ENCODE peak calls at places on chromosomes 3 and 15, in five cellular contexts. X, N, K, E and R are unnamed samples.

GRCh38 chr3:122374034-122374433 is 9.0 kb downstream of the MIX23 start:
- DNase-seq in K (no peak), N (no peak), X (no peak), E (no peak), R (no peak)

GRCh38 chr3:70359711-70360110 is 47.3 kb upstream of the MDFIC2 start:
- DNase-seq in X (no peak), K (no peak), N (no peak), E (no peak), R (no peak)

GRCh38 chr3:12175844-12176453 is 17.2 kb upstream of the TIMP4 start:
- DNase-seq in X (peak), K (peak), E (no peak), N (peak), R (no peak)

GRCh38 chr15:78212008-78212407 is 22.4 kb downstream of the ACSBG1 start:
- DNase-seq in X (peak), K (no peak), N (no peak), E (peak), R (peak)

GRCh38 chr15:59005579-59005978 is 18.1 kb downstream of the RNF111 start:
- DNase-seq in N (no peak), E (no peak), K (no peak), X (no peak), R (no peak)

GRCh38 chr3:112982710-112983109 is 7.8 kb upstream of the CD200R1 start:
- DNase-seq in N (no peak), X (no peak), E (no peak), K (no peak), R (no peak)

GRCh38 chr15:99906356-99906755 is 173.1 kb upstream of the LYSMD4 start:
- DNase-seq in K (no peak), E (no peak), N (no peak), X (no peak), R (no peak)

GRCh38 chr15:59199775-59200465 is 6.7 kb upstream of the LDHAL6B start:
- DNase-seq in E (no peak), N (peak), K (no peak), X (no peak), R (no peak)

GRCh38 chr15:57135800-57136199 is 217.4 kb downstream of the TCF12 start:
- DNase-seq in E (no peak), X (no peak), K (no peak), N (no peak), R (no peak)

GRCh38 chr3:126022741-126023359 is 53.9 kb downstream of the ROPN1B start:
- DNase-seq in N (no peak), E (no peak), K (no peak), X (no peak), R (no peak)

GRCh38 chr15:65377976-65378366 is at the start of gene IGDCC3:
- DNase-seq in E (no peak), N (no peak), K (no peak), X (peak), R (peak)

GRCh38 chr3:62888180-62888579 is 13.0 kb upstream of the CADPS start:
- DNase-seq in K (no peak), N (no peak), X (no peak), E (no peak), R (no peak)

GRCh38 chr3:150603888-150604319 is 783 bp downstream of the SELENOT start:
- DNase-seq in K (no peak), X (no peak), E (no peak), N (no peak), R (no peak)

GRCh38 chr3:66393486-66394260 is 107.1 kb downstream of the LRIG1 start:
- DNase-seq in X (no peak), K (no peak), E (peak), N (no peak), R (no peak)

GRCh38 chr15:70348581-70349344 is 251.0 kb upstream of the TLE3 start:
- DNase-seq in X (peak), E (peak), N (peak), K (no peak), R (no peak)

GRCh38 chr3:61141184-61141583 is 110.1 kb downstream of the FHIT start:
- DNase-seq in N (no peak), K (no peak), E (no peak), X (no peak), R (no peak)

GRCh38 chr15:33547876-33548275 is 237.1 kb downstream of the RYR3 start:
- DNase-seq in E (no peak), X (peak), N (peak), K (no peak), R (peak)

GRCh38 chr3:83092521-83093221 is 1331.2 kb upstream of the GBE1 start:
- DNase-seq in N (no peak), K (peak), E (no peak), X (no peak), R (no peak)

GRCh38 chr3:181637056-181637798 is 74.5 kb upstream of the SOX2 start:
- DNase-seq in E (no peak), N (no peak), X (no peak), K (no peak), R (no peak)

GRCh38 chr3:122271246-122271898 is 53.7 kb upstream of the CSTA start:
- DNase-seq in X (no peak), N (no peak), E (no peak), K (no peak), R (no peak)

GRCh38 chr3:57803647-57804081 is 47.6 kb downstream of the SLMAP start:
- DNase-seq in X (no peak), E (no peak), K (peak), N (peak), R (no peak)

GRCh38 chr3:136070953-136071949 is 105.7 kb downstream of the PPP2R3A start:
- DNase-seq in E (no peak), N (no peak), K (no peak), X (no peak), R (no peak)

GRCh38 chr3:185552358-185552877 is at the start of gene LIPH:
- DNase-seq in E (no peak), N (peak), X (no peak), K (no peak), R (no peak)

GRCh38 chr15:64773606-64774555 is 1.5 kb downstream of the RBPMS2 start:
- DNase-seq in E (no peak), K (no peak), N (no peak), X (peak), R (no peak)

GRCh38 chr3:62882676-62883228 is 7.5 kb upstream of the CADPS start:
- DNase-seq in K (no peak), N (no peak), X (no peak), E (no peak), R (no peak)

GRCh38 chr3:141575879-141576743 is 89.3 kb downstream of the RASA2 start:
- DNase-seq in N (no peak), K (no peak), E (no peak), X (no peak), R (no peak)

GRCh38 chr3:90062631-90063200 is 955.3 kb downstream of the EPHA3 start:
- DNase-seq in K (no peak), X (no peak), E (no peak), N (no peak), R (no peak)

GRCh38 chr3:187770224-187770623 is 25.0 kb upstream of the BCL6 start:
- DNase-seq in X (no peak), N (no peak), E (no peak), K (no peak), R (no peak)

GRCh38 chr15:31062310-31062964 is 39.1 kb downstream of the TRPM1 start:
- DNase-seq in K (no peak), E (no peak), X (no peak), N (no peak), R (no peak)

GRCh38 chr3:177343122-177343521 is 145.8 kb upstream of the TBL1XR1 start:
- DNase-seq in N (no peak), E (no peak), X (peak), K (no peak), R (no peak)

DNA sequence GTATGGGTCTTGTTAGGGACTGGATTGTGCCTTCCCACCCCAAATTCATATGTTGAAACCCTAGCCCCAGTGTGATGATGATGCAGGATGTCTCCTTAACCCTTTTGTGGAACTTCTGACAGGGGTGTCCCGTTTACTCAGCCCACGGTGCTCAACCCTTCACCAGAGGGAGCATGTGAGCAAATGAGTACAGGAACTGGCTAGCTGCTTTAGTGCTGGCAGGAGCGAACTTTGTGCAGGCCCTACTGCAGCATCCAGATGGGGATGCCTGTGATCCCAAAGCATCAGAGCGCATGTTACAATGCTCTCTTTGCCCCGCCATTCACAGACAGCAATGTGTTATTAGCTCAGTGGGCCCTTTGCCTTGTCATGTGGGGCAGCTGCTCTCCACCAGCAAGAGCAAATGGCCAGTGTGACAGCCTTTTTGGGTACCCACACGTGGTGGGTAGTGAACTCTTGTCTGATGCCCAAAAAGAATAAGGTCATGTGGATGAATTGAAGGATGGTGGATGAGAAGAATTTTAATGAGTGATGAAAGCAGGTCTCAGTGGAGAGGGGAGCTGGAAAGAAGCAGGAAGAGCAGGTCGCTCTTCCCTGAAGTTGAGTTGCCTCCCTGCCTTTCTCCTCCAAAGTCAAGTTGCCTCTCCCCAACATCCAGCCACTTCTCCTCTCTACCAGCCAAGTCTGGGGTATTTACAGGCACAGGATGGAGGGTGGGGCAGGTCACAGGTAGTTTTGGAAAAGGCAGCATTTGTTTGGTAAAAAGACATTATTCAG is 63.3 kb upstream of the STRIT1 start:
- DNase-seq in E (no peak), X (no peak), K (no peak), N (peak), R (no peak)
- TF ChIP-seq CTCF in E (no peak), X (no peak), K (no peak), N (no peak), R (peak)

DNA sequence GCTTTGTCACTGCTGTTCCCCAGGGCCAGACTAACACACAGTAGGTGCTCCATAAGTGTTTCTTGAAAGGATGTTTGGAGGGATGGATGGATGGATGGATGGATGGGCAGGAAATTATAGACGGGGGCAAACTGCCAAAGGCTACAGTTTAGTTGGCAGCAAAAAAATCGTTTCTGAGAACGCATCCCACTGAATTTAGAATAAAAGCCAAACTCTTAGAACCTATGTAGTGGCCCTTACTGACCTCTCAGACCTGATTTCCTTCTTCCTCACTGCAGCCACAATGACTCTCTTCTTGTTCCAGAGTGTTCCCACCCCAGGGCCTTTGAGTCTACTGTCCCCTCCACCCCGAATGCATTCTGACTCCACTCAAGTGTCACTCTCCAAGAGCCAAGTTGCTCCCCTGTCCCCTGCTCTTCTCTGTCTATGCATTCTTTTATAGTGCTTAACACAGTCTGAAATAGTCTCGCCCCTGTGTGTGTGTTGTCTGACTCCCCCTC is 5.2 kb upstream of the GATA2 start:
- DNase-seq in K (no peak), N (no peak), X (no peak), E (peak), R (no peak)
- TF ChIP-seq CTCF in K (no peak), N (no peak), X (peak), E (no peak), R (no peak)

DNA sequence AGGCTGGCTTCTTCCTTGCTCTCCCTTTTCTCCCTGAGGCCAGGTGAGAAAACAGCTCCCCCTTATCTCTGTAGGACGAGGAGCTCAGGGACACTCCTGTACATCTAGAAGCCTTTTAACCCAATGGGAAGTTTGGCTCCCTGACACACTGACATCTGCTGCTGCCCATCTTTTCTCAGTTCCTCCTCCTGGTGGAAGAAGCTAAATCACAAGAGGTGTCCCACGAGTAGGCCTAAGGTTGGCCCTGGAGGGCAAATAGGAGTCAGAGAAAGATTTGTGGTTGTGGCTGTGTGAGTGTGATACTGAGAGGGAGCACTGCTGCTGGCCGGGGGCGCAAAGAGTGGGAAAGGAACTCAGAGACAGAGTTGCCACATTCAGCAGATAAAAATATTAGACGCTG is 49.5 kb downstream of the ARHGAP31 start:
- DNase-seq in E (no peak), X (no peak), N (no peak), K (no peak), R (no peak)
- TF ChIP-seq CTCF in E (no peak), X (no peak), N (no peak), K (no peak), R (no peak)

GRCh38 chr3:37256447-37256846 is 82.1 kb upstream of the LRRFIP2 start:
- DNase-seq in N (no peak), X (no peak), K (no peak), E (no peak), R (no peak)
- TF ChIP-seq CTCF in N (no peak), X (no peak), K (no peak), E (no peak), R (peak)

GRCh38 chr15:67248106-67248505 is 6.4 kb downstream of the AAGAB start:
- DNase-seq in K (no peak), X (no peak), N (no peak), E (no peak), R (no peak)
- TF ChIP-seq CTCF in K (no peak), X (no peak), N (no peak), E (no peak), R (no peak)

DNA sequence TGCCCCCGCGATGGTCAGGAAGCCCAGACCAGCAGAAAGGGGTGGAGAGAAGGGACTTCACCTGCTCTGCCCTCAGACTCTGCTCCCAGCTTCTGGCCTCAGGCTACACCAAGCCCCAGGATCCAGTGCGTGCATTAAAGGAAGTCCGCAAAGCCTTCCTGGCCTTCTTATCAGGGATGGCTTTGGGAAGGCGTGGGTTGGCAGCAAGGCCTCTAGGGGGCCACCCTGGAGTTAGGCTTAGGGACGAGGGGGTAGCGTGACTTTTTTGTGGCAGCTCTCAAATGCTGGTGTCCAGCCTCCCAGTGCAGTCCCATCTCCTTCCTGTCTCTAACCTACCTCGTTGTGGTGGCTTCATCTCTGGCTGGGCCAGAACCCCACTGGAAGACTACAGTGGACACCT is 18.9 kb upstream of the RPL29 start:
- DNase-seq in N (no peak), X (no peak), E (no peak), K (no peak), R (no peak)
- TF ChIP-seq CTCF in N (no peak), X (no peak), E (no peak), K (no peak), R (peak)